ENCODE peak calls at places on chromosomes 7 and 10, in ten cellular contexts. T is BJ; J is NCI-H1092; H is ecto neural progenitor cell; E is IMR-90; V is activated CD8-positive, alpha-beta memory T cell treated with anti-CD3 and anti-CD28 coated beads, Interleukin-2, amount 10 ng/mL, durations not matched to agents 7 days and 5 days; B is activated naive CD4-positive, alpha-beta T cell treated with Interleukin-2 at 50 U/mL for 16 hours; W is activated CD4-positive, alpha-beta T cell treated with anti-CD3 and anti-CD28 coated beads for 36 hours; Q is mesenteric fat pad; U is non-pigmented ciliary epithelial cell. M is an unnamed sample.

GRCh38 chr7:157087646-157088045 is 51.1 kb upstream of the UBE3C start:
- DNase-seq in T (no peak), J (no peak), W (no peak), V (no peak), U (no peak), E (no peak), Q (peak), H (no peak), B (no peak), M (no peak)

GRCh38 chr10:59700709-59701108 is 8.9 kb downstream of the SLC16A9 start:
- DNase-seq in H (peak), U (no peak), T (no peak), W (no peak), J (no peak), E (no peak), B (no peak), V (no peak), Q (no peak), M (no peak)

GRCh38 chr10:86317949-86318725 is 48.5 kb downstream of the GRID1 start:
- DNase-seq in H (no peak), J (no peak), Q (peak), E (no peak), W (no peak), U (no peak), B (no peak), V (no peak), T (no peak), M (no peak)

GRCh38 chr7:17493451-17493850 is 195.0 kb downstream of the AHR start:
- DNase-seq in V (no peak), J (no peak), B (no peak), T (no peak), Q (no peak), E (no peak), H (no peak), W (no peak), U (no peak), M (no peak)

GRCh38 chr10:52566471-52567246 is 205.9 kb downstream of the MBL2 start:
- DNase-seq in B (no peak), E (peak), V (no peak), T (no peak), H (no peak), U (peak), W (no peak), J (no peak), Q (no peak), M (no peak)

GRCh38 chr10:130463104-130463875 is 327.1 kb downstream of the GLRX3 start:
- DNase-seq in B (no peak), T (no peak), J (no peak), Q (peak), E (no peak), H (peak), W (no peak), V (peak), U (no peak), M (no peak)

GRCh38 chr10:95906675-95907453 is 911 bp upstream of the CC2D2B start:
- DNase-seq in T (peak), B (peak), J (no peak), E (peak), V (peak), W (peak), H (peak), Q (no peak), U (peak), M (peak)

GRCh38 chr10:1251769-1252168 is 195.6 kb downstream of the WDR37 start:
- DNase-seq in H (no peak), J (no peak), W (no peak), U (no peak), E (no peak), V (no peak), B (no peak), T (no peak), Q (no peak), M (no peak)

GRCh38 chr7:44713680-44714335 is 34.8 kb upstream of the ZMIZ2 start:
- DNase-seq in H (no peak), W (no peak), T (no peak), J (no peak), B (no peak), U (no peak), E (no peak), Q (no peak), V (no peak), M (no peak)

GRCh38 chr10:125006921-125007391 is 65.0 kb downstream of the ZRANB1 start:
- DNase-seq in E (peak), V (no peak), J (no peak), U (no peak), Q (peak), W (no peak), B (no peak), T (peak), H (no peak), M (no peak)

GRCh38 chr7:131619336-131620305 is 63.2 kb upstream of the PODXL start:
- DNase-seq in Q (no peak), T (no peak), V (no peak), W (no peak), H (no peak), E (peak), U (no peak), J (no peak), B (no peak), M (no peak)

GRCh38 chr7:131556912-131557457 is 557 bp upstream of the PODXL start:
- DNase-seq in V (no peak), W (no peak), U (no peak), H (no peak), E (no peak), T (no peak), B (no peak), Q (no peak), J (no peak), M (no peak)

GRCh38 chr10:34826221-34826620 is 11.1 kb upstream of the PARD3 start:
- DNase-seq in J (no peak), W (no peak), V (no peak), Q (no peak), H (no peak), U (no peak), T (no peak), E (no peak), B (no peak), M (no peak)

GRCh38 chr7:15667999-15668398 is 18.5 kb downstream of the MEOX2 start:
- DNase-seq in H (no peak), U (no peak), J (no peak), Q (no peak), W (no peak), B (no peak), T (no peak), E (no peak), V (no peak), M (no peak)

GRCh38 chr7:2633538-2634264 is 1.9 kb downstream of the TTYH3 start:
- DNase-seq in J (no peak), Q (no peak), T (peak), U (peak), E (peak), W (peak), H (no peak), V (peak), B (peak), M (peak)

GRCh38 chr7:4712371-4713182 is 30.5 kb downstream of the FOXK1 start:
- DNase-seq in Q (no peak), W (peak), T (peak), V (no peak), U (no peak), B (no peak), H (no peak), J (peak), E (peak), M (no peak)

GRCh38 chr10:13853854-13854253 is 267.1 kb downstream of the PRPF18 start:
- DNase-seq in Q (no peak), J (no peak), T (no peak), E (peak), U (no peak), W (no peak), B (no peak), H (no peak), V (no peak), M (no peak)

GRCh38 chr7:71348751-71349415 is 216.9 kb downstream of the GALNT17 start:
- DNase-seq in V (no peak), H (no peak), E (no peak), J (no peak), U (no peak), W (no peak), T (no peak), B (no peak), Q (no peak), M (no peak)

GRCh38 chr10:86863443-86863842 is 94.0 kb downstream of the MMRN2 start:
- DNase-seq in Q (no peak), V (no peak), T (no peak), E (no peak), B (no peak), H (no peak), W (no peak), J (no peak), U (no peak), M (no peak)

GRCh38 chr10:34670101-34670500 is 145.0 kb downstream of the PARD3 start:
- DNase-seq in V (no peak), U (no peak), J (no peak), W (no peak), T (no peak), B (no peak), E (no peak), Q (no peak), H (no peak), M (no peak)

GRCh38 chr7:150983893-150984368 is 5.8 kb upstream of the KCNH2 start:
- DNase-seq in Q (no peak), W (peak), T (no peak), V (peak), U (no peak), E (peak), H (no peak), J (no peak), B (no peak), M (no peak)

GRCh38 chr7:91405093-91405492 is 140.9 kb downstream of the FZD1 start:
- DNase-seq in B (no peak), J (no peak), U (no peak), V (no peak), E (no peak), Q (no peak), T (no peak), W (no peak), H (no peak), M (no peak)

GRCh38 chr10:71363936-71364335 is 32.8 kb upstream of the CDH23 start:
- DNase-seq in B (no peak), W (no peak), V (no peak), J (peak), Q (no peak), T (no peak), U (no peak), E (no peak), H (no peak), M (no peak)

GRCh38 chr7:15829689-15830088 is 143.2 kb upstream of the MEOX2 start:
- DNase-seq in H (no peak), W (no peak), B (no peak), V (no peak), T (no peak), E (no peak), U (no peak), J (no peak), Q (no peak), M (peak)

GRCh38 chr10:87860156-87860795 is 3.1 kb downstream of the KLLN start:
- DNase-seq in B (no peak), U (no peak), E (peak), H (no peak), J (no peak), T (no peak), W (peak), Q (no peak), V (peak), M (no peak)

GRCh38 chr7:11714205-11714604 is 117.8 kb downstream of the THSD7A start:
- DNase-seq in V (no peak), J (no peak), T (no peak), B (no peak), Q (no peak), E (no peak), W (no peak), H (no peak), U (no peak), M (no peak)

GRCh38 chr10:113450906-113451305 is 101.9 kb upstream of the HABP2 start:
- DNase-seq in V (no peak), T (no peak), B (no peak), U (no peak), H (no peak), E (no peak), W (no peak), J (no peak), Q (no peak), M (no peak)

GRCh38 chr10:14594878-14595525 is 179.7 kb downstream of the FAM107B start:
- DNase-seq in E (no peak), U (no peak), J (no peak), W (no peak), V (no peak), H (no peak), T (no peak), Q (no peak), B (no peak), M (no peak)

GRCh38 chr10:69684020-69684980 is 54.3 kb downstream of the FAM241B start:
- DNase-seq in J (no peak), H (no peak), B (no peak), Q (peak), U (no peak), T (no peak), E (peak), V (no peak), W (no peak), M (peak)

GRCh38 chr7:157360483-157361025 is 23.8 kb downstream of the DNAJB6 start:
- DNase-seq in W (no peak), V (no peak), H (no peak), U (no peak), T (no peak), Q (peak), B (no peak), E (no peak), J (no peak), M (no peak)

GRCh38 chr7:151728286-151728660 is 148.6 kb downstream of the PRKAG2 start:
- DNase-seq in B (no peak), T (no peak), V (no peak), Q (no peak), H (no peak), W (no peak), U (no peak), J (no peak), E (no peak), M (no peak)

GRCh38 chr10:80081801-80082750 is 3.6 kb downstream of the TMEM254 start:
- DNase-seq in V (no peak), B (no peak), T (no peak), Q (no peak), E (peak), U (no peak), H (no peak), W (no peak), J (no peak), M (no peak)

M was measured in lung.